ENCODE peak calls at places on chromosomes 2 and 18, in eight cellular contexts. Q is IMR-90; D is EH; V is AML-193; U is AG04450; E is GM03348; N is GM20000; Y is CD4-positive, alpha-beta T cell. G is an unnamed sample.

GRCh38 chr2:10700078-10700803 is 10.5 kb upstream of the NOL10 start:
- DNase-seq in N (no peak), V (no peak), Q (peak; percentile 31), Y (no peak), E (no peak), U (no peak), D (peak; percentile 53), G (no peak)

GRCh38 chr2:147709655-147710054 is 135.2 kb upstream of the ACVR2A start:
- DNase-seq in V (no peak), Q (no peak), N (no peak), Y (no peak), E (no peak), U (no peak), D (no peak), G (no peak)

GRCh38 chr18:27313678-27314077 is 128.6 kb upstream of the CHST9 start:
- DNase-seq in E (no peak), U (no peak), D (no peak), Y (no peak), V (no peak), N (no peak), Q (no peak), G (no peak)

GRCh38 chr18:5787936-5788335 is 107.4 kb downstream of the TMEM200C start:
- DNase-seq in U (no peak), V (no peak), Q (no peak), Y (no peak), E (no peak), D (no peak), N (no peak), G (no peak)

GRCh38 chr2:240133401-240133800 is 2.7 kb downstream of the COPS9 start:
- DNase-seq in Q (no peak), U (no peak), D (no peak), N (no peak), V (no peak), E (no peak), Y (no peak), G (no peak)

GRCh38 chr2:129744649-129745048 is 234.8 kb upstream of the RAB6C start:
- DNase-seq in Y (no peak), V (no peak), Q (no peak), D (no peak), U (no peak), E (no peak), N (no peak), G (no peak)

GRCh38 chr18:31819106-31819924 is 58.6 kb upstream of the SLC25A52 start:
- DNase-seq in N (peak; percentile 38), U (peak; percentile 1), Y (no peak), V (peak; percentile 73), E (peak; percentile 63), D (peak; percentile 48), Q (peak; percentile 52), G (peak; percentile 34)

GRCh38 chr18:22674300-22674699 is 256.6 kb upstream of the CTAGE1 start:
- DNase-seq in Q (peak; percentile 94), U (peak; percentile 63), D (peak; percentile 94), E (peak; percentile 70), Y (no peak), V (no peak), N (no peak), G (no peak)

GRCh38 chr2:8993196-8993901 is 10.1 kb downstream of the MBOAT2 start:
- DNase-seq in Y (no peak), V (no peak), D (no peak), E (no peak), Q (peak; percentile 64), N (no peak), U (no peak), G (no peak)

GRCh38 chr18:34352385-34353163 is 127.9 kb upstream of the NOL4 start:
- DNase-seq in N (no peak), V (no peak), D (no peak), Q (no peak), E (no peak), Y (no peak), U (no peak), G (no peak)

GRCh38 chr18:24463233-24463775 is 2.9 kb downstream of the HRH4 start:
- DNase-seq in V (no peak), Q (no peak), U (no peak), D (no peak), E (no peak), Y (no peak), N (no peak), G (no peak)